ENCODE peak calls at places on chromosomes 11 and 22, in five cellular contexts. C is CMK, P is T-helper 2 cell, X is HTR-8/SVneo, L is mucosa of gallbladder. S is an unnamed sample.

GRCh38 chr22:39589880-39590279 is 19.3 kb downstream of the CACNA1I start:
- DNase-seq in X (no peak), C (no peak), P (no peak), L (no peak), S (no peak)

GRCh38 chr22:45688606-45689080 is 17.0 kb downstream of the ATXN10 start:
- DNase-seq in L (peak), C (no peak), X (peak), P (no peak), S (no peak)

GRCh38 chr22:37675930-37676571 is 615 bp downstream of the LGALS1 start:
- DNase-seq in X (no peak), L (no peak), C (no peak), P (no peak), S (no peak)

GRCh38 chr22:31646186-31647019 is 15.6 kb downstream of the PISD start:
- DNase-seq in L (no peak), C (no peak), P (no peak), X (peak), S (no peak)

GRCh38 chr22:30947163-30947820 is 21.3 kb downstream of the MORC2 start:
- DNase-seq in L (no peak), C (no peak), X (no peak), P (no peak), S (peak)

GRCh38 chr11:37504066-37504611 is 906.1 kb upstream of the RAG2 start:
- DNase-seq in C (no peak), L (no peak), P (no peak), X (peak), S (peak)

GRCh38 chr11:62542750-62543567 is 3.6 kb downstream of the AHNAK start:
- DNase-seq in P (peak), X (no peak), C (peak), L (peak), S (peak)

GRCh38 chr11:28715726-28716125 is 607.5 kb downstream of the METTL15 start:
- DNase-seq in P (no peak), X (no peak), L (no peak), C (no peak), S (no peak)

GRCh38 chr11:72229336-72229924 is 4.9 kb downstream of the INPPL1 start:
- DNase-seq in L (no peak), X (no peak), P (no peak), C (no peak), S (peak)

GRCh38 chr11:15967966-15968365 is 388.4 kb downstream of the SOX6 start:
- DNase-seq in P (no peak), L (no peak), X (no peak), C (no peak), S (no peak)

GRCh38 chr22:20283674-20284066 is 15.6 kb upstream of the RTN4R start:
- DNase-seq in X (no peak), L (no peak), P (no peak), C (no peak), S (no peak)

GRCh38 chr11:125167954-125168821 is 3.6 kb downstream of the PKNOX2 start:
- DNase-seq in L (no peak), P (no peak), X (no peak), C (no peak), S (no peak)

GRCh38 chr22:45510376-45511232 is 7.9 kb downstream of the FBLN1 start:
- DNase-seq in C (no peak), X (no peak), L (no peak), P (no peak), S (no peak)

GRCh38 chr22:49009359-49010063 is 818.2 kb downstream of the BRD1 start:
- DNase-seq in L (no peak), X (no peak), P (no peak), C (no peak), S (peak)

GRCh38 chr11:44625759-44626523 is 60.5 kb downstream of the CD82 start:
- DNase-seq in C (no peak), L (peak), X (no peak), P (no peak), S (peak)

GRCh38 chr11:2887526-2888195 is 2.1 kb upstream of the CDKN1C start:
- DNase-seq in X (no peak), L (no peak), P (no peak), C (no peak), S (no peak)

GRCh38 chr11:62689421-62690183 is at the start of gene LRRN4CL:
- DNase-seq in X (no peak), P (no peak), L (peak), C (no peak), S (no peak)

GRCh38 chr22:41579297-41579996 is 10.2 kb downstream of the PMM1 start:
- DNase-seq in X (no peak), C (no peak), P (no peak), L (no peak), S (no peak)

GRCh38 chr11:61650781-61651571 is 29.2 kb upstream of the DAGLA start:
- DNase-seq in X (no peak), L (no peak), C (no peak), P (no peak), S (peak)

GRCh38 chr22:45578524-45579147 is 76.0 kb downstream of the FBLN1 start:
- DNase-seq in C (no peak), L (no peak), X (no peak), P (no peak), S (no peak)

GRCh38 chr11:47783087-47783610 is 16.0 kb upstream of the FNBP4 start:
- DNase-seq in C (no peak), X (no peak), L (no peak), P (no peak), S (no peak)

GRCh38 chr11:37712246-37712645 is 1114.2 kb upstream of the RAG2 start:
- DNase-seq in X (no peak), L (no peak), C (no peak), P (no peak), S (peak)

GRCh38 chr11:78138694-78139421 is 568 bp downstream of the ALG8 start:
- DNase-seq in L (no peak), C (peak), P (peak), X (peak), S (peak)